ENCODE peak calls at places on chromosome 22, in nine cellular contexts. One of them, this sample, is unnamed. For H3K4me1 and H3K27me3, the result is how much of the 10 kb centered on the place peaks cover.

GRCh38 chr22:17638182-17638431 is 450 bp upstream of the BCL2L13 start:
- DNase-seq in tibial nerve: no peak
- DNase-seq in adrenal gland: no peak
- DNase-seq in IMR-90: no peak
- DNase-seq in left ventricle myocardium inferior: no peak
- DNase-seq in lower lobe of right lung: no peak
- DNase-seq in K562: no peak
- DNase-seq in naive thymus-derived CD4-positive, alpha-beta T cell: no peak
- DNase-seq in hepatocyte: no peak
- DNase-seq in this sample: no peak

GRCh38 chr22:30903876-30904460 is 64.6 kb downstream of the MORC2 start:
- DNase-seq in tibial nerve: no peak
- DNase-seq in adrenal gland: no peak
- DNase-seq in IMR-90: no peak
- DNase-seq in left ventricle myocardium inferior: no peak
- DNase-seq in lower lobe of right lung: no peak
- DNase-seq in K562: no peak
- DNase-seq in naive thymus-derived CD4-positive, alpha-beta T cell: no peak
- DNase-seq in hepatocyte: no peak
- DNase-seq in this sample: no peak

GRCh38 chr22:42768385-42769035 is 47.8 kb upstream of the A4GALT start:
- DNase-seq in tibial nerve: no peak
- DNase-seq in adrenal gland: no peak
- DNase-seq in IMR-90: no peak
- DNase-seq in left ventricle myocardium inferior: no peak
- DNase-seq in lower lobe of right lung: no peak
- DNase-seq in K562: no peak
- DNase-seq in naive thymus-derived CD4-positive, alpha-beta T cell: no peak
- DNase-seq in hepatocyte: peak
- DNase-seq in this sample: peak

GRCh38 chr22:32827061-32827602 is 25.6 kb downstream of the TIMP3 start:
- DNase-seq in tibial nerve: no peak
- DNase-seq in adrenal gland: no peak
- DNase-seq in IMR-90: no peak
- DNase-seq in left ventricle myocardium inferior: no peak
- DNase-seq in lower lobe of right lung: no peak
- DNase-seq in K562: no peak
- DNase-seq in naive thymus-derived CD4-positive, alpha-beta T cell: no peak
- DNase-seq in hepatocyte: no peak
- DNase-seq in this sample: no peak

GRCh38 chr22:23458663-23459541 is 121.2 kb downstream of the IGLL1 start:
- DNase-seq in tibial nerve: no peak
- DNase-seq in adrenal gland: no peak
- DNase-seq in IMR-90: no peak
- DNase-seq in left ventricle myocardium inferior: no peak
- DNase-seq in lower lobe of right lung: no peak
- DNase-seq in K562: no peak
- DNase-seq in naive thymus-derived CD4-positive, alpha-beta T cell: no peak
- DNase-seq in hepatocyte: no peak
- DNase-seq in this sample: no peak

GRCh38 chr22:33065230-33065629 is 7.0 kb upstream of the SYN3 start:
- DNase-seq in tibial nerve: no peak
- DNase-seq in adrenal gland: no peak
- DNase-seq in IMR-90: no peak
- DNase-seq in left ventricle myocardium inferior: no peak
- DNase-seq in lower lobe of right lung: no peak
- DNase-seq in K562: no peak
- DNase-seq in naive thymus-derived CD4-positive, alpha-beta T cell: no peak
- DNase-seq in hepatocyte: no peak
- DNase-seq in this sample: no peak

GRCh38 chr22:22394589-22394988 is 114.0 kb downstream of the ZNF280B start:
- DNase-seq in tibial nerve: no peak
- DNase-seq in adrenal gland: no peak
- DNase-seq in IMR-90: no peak
- DNase-seq in left ventricle myocardium inferior: no peak
- DNase-seq in lower lobe of right lung: no peak
- DNase-seq in K562: no peak
- DNase-seq in naive thymus-derived CD4-positive, alpha-beta T cell: no peak
- DNase-seq in hepatocyte: peak
- DNase-seq in this sample: peak

GRCh38 chr22:20577549-20577975 is 70.2 kb downstream of the MED15 start:
- DNase-seq in tibial nerve: no peak
- DNase-seq in adrenal gland: no peak
- DNase-seq in IMR-90: no peak
- DNase-seq in left ventricle myocardium inferior: peak
- DNase-seq in lower lobe of right lung: peak
- DNase-seq in K562: peak
- DNase-seq in naive thymus-derived CD4-positive, alpha-beta T cell: peak
- DNase-seq in hepatocyte: no peak
- DNase-seq in this sample: no peak

GRCh38 chr22:46649176-46650077 is 29.2 kb downstream of the GRAMD4 start:
- DNase-seq in tibial nerve: no peak
- DNase-seq in adrenal gland: peak
- DNase-seq in IMR-90: peak
- DNase-seq in left ventricle myocardium inferior: peak
- DNase-seq in lower lobe of right lung: no peak
- DNase-seq in K562: peak
- DNase-seq in naive thymus-derived CD4-positive, alpha-beta T cell: no peak
- DNase-seq in hepatocyte: no peak
- DNase-seq in this sample: peak

GRCh38 chr22:46652930-46653331 is 32.7 kb downstream of the GRAMD4 start:
- DNase-seq in tibial nerve: no peak
- DNase-seq in adrenal gland: no peak
- DNase-seq in IMR-90: peak
- DNase-seq in left ventricle myocardium inferior: peak
- DNase-seq in lower lobe of right lung: no peak
- DNase-seq in K562: no peak
- DNase-seq in naive thymus-derived CD4-positive, alpha-beta T cell: no peak
- DNase-seq in hepatocyte: peak
- DNase-seq in this sample: peak

GRCh38 chr22:46651316-46651715 is 31.1 kb downstream of the GRAMD4 start:
- DNase-seq in tibial nerve: no peak
- DNase-seq in adrenal gland: no peak
- DNase-seq in IMR-90: no peak
- DNase-seq in left ventricle myocardium inferior: no peak
- DNase-seq in lower lobe of right lung: no peak
- DNase-seq in K562: no peak
- DNase-seq in naive thymus-derived CD4-positive, alpha-beta T cell: no peak
- DNase-seq in hepatocyte: no peak
- DNase-seq in this sample: no peak

GRCh38 chr22:46652081-46652929 is 32.1 kb downstream of the GRAMD4 start:
- DNase-seq in tibial nerve: no peak
- DNase-seq in adrenal gland: no peak
- DNase-seq in IMR-90: peak
- DNase-seq in left ventricle myocardium inferior: peak
- DNase-seq in lower lobe of right lung: no peak
- DNase-seq in K562: peak
- DNase-seq in naive thymus-derived CD4-positive, alpha-beta T cell: no peak
- DNase-seq in hepatocyte: peak
- DNase-seq in this sample: no peak

DNA sequence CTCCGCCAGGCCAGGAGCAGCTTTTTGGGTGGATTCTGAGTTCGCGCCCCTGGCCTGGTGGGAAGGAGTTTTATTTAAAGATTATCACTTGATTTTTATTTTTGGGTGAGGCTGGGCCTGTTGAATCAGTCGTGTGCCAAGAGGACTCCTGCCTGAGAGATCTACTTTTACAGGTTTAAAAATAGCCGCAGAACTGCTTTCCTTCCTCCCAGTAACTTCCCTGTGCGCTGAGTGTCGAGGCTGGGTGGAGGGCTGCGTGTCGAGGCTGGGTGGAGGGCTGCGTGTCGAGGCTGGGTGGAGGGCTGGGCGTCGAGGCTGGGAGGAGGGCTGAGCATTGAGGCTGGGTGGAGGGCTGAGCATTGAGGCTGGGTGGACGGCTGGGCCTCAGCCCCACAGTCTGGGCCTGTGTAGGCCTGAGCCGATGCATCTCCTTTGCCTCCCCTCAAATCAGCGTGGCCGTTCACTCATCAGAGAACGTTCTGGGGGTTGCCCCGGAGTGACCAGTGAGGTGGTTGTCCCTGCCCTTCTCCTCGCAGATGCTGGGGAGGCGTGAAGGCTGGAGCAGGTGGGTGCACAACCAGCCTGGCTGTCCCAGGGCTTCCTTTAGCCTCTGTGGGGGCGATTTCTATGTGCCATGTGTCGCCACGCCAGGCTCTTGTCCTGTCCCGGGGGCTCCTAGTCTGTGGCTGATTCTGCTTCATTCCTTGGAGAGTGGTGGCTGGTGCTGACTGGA is 30.1 kb downstream of the GRAMD4 start:
- DNase-seq in tibial nerve: no peak
- DNase-seq in adrenal gland: no peak
- DNase-seq in IMR-90: no peak
- DNase-seq in left ventricle myocardium inferior: no peak
- DNase-seq in lower lobe of right lung: no peak
- DNase-seq in K562: no peak
- DNase-seq in naive thymus-derived CD4-positive, alpha-beta T cell: no peak
- DNase-seq in hepatocyte: no peak
- DNase-seq in this sample: no peak
- H3K4me1 ChIP-seq in tibial nerve: under half
- H3K4me1 ChIP-seq in adrenal gland: under half
- H3K4me1 ChIP-seq in IMR-90: under half
- H3K4me1 ChIP-seq in left ventricle myocardium inferior: half or more
- H3K4me1 ChIP-seq in lower lobe of right lung: under half
- H3K4me1 ChIP-seq in K562: under half
- H3K4me1 ChIP-seq in naive thymus-derived CD4-positive, alpha-beta T cell: under half
- H3K4me1 ChIP-seq in hepatocyte: under half
- H3K4me1 ChIP-seq in this sample: under half

GRCh38 chr22:49518436-49518970 is 309.2 kb downstream of the BRD1 start:
- DNase-seq in tibial nerve: no peak
- DNase-seq in adrenal gland: no peak
- DNase-seq in IMR-90: no peak
- DNase-seq in left ventricle myocardium inferior: no peak
- DNase-seq in lower lobe of right lung: no peak
- DNase-seq in K562: no peak
- DNase-seq in naive thymus-derived CD4-positive, alpha-beta T cell: no peak
- DNase-seq in hepatocyte: no peak
- DNase-seq in this sample: no peak
- H3K27me3 ChIP-seq in tibial nerve: under half
- H3K27me3 ChIP-seq in adrenal gland: under half
- H3K27me3 ChIP-seq in IMR-90: under half
- H3K27me3 ChIP-seq in left ventricle myocardium inferior: half or more
- H3K27me3 ChIP-seq in lower lobe of right lung: under half
- H3K27me3 ChIP-seq in K562: under half
- H3K27me3 ChIP-seq in naive thymus-derived CD4-positive, alpha-beta T cell: under half
- H3K27me3 ChIP-seq in hepatocyte: under half
- H3K27me3 ChIP-seq in this sample: under half

GRCh38 chr22:46764140-46764680 is 1.8 kb downstream of the TBC1D22A start:
- DNase-seq in tibial nerve: no peak
- DNase-seq in adrenal gland: no peak
- DNase-seq in IMR-90: peak
- DNase-seq in left ventricle myocardium inferior: no peak
- DNase-seq in lower lobe of right lung: no peak
- DNase-seq in K562: no peak
- DNase-seq in naive thymus-derived CD4-positive, alpha-beta T cell: no peak
- DNase-seq in hepatocyte: no peak
- DNase-seq in this sample: no peak

GRCh38 chr22:46764779-46765485 is 2.5 kb downstream of the TBC1D22A start:
- DNase-seq in tibial nerve: no peak
- DNase-seq in adrenal gland: no peak
- DNase-seq in IMR-90: no peak
- DNase-seq in left ventricle myocardium inferior: no peak
- DNase-seq in lower lobe of right lung: peak
- DNase-seq in K562: no peak
- DNase-seq in naive thymus-derived CD4-positive, alpha-beta T cell: no peak
- DNase-seq in hepatocyte: no peak
- DNase-seq in this sample: no peak

GRCh38 chr22:46769191-46769675 is 6.8 kb downstream of the TBC1D22A start:
- DNase-seq in tibial nerve: no peak
- DNase-seq in adrenal gland: no peak
- DNase-seq in IMR-90: no peak
- DNase-seq in left ventricle myocardium inferior: peak
- DNase-seq in lower lobe of right lung: peak
- DNase-seq in K562: no peak
- DNase-seq in naive thymus-derived CD4-positive, alpha-beta T cell: no peak
- DNase-seq in hepatocyte: no peak
- DNase-seq in this sample: no peak

GRCh38 chr22:46767249-46767985 is 5.0 kb downstream of the TBC1D22A start:
- DNase-seq in tibial nerve: no peak
- DNase-seq in adrenal gland: no peak
- DNase-seq in IMR-90: no peak
- DNase-seq in left ventricle myocardium inferior: no peak
- DNase-seq in lower lobe of right lung: peak
- DNase-seq in K562: no peak
- DNase-seq in naive thymus-derived CD4-positive, alpha-beta T cell: no peak
- DNase-seq in hepatocyte: no peak
- DNase-seq in this sample: no peak

DNA sequence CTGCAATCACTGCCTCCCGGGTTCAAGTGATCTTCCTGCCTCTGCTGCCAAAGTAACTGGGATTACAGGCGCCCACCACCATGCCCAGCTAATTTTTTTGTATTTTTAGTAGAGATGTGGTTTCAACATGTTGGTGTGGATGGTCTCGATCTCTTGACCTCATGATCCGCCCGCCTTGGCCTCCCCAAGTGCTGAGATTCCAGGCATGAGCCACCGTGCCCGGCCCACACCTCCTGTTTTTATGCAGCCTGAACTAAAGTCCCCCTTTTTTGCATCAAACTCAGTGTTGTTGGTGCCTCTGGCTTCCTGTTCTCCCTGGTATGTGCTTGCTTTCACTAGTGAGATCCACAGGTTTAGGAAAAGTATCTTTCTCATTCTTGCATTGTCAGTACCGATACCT is 4.2 kb downstream of the TBC1D22A start:
- DNase-seq in tibial nerve: no peak
- DNase-seq in adrenal gland: no peak
- DNase-seq in IMR-90: no peak
- DNase-seq in left ventricle myocardium inferior: no peak
- DNase-seq in lower lobe of right lung: peak
- DNase-seq in K562: no peak
- DNase-seq in naive thymus-derived CD4-positive, alpha-beta T cell: no peak
- DNase-seq in hepatocyte: no peak
- DNase-seq in this sample: no peak
- H3K4me1 ChIP-seq in tibial nerve: under half
- H3K4me1 ChIP-seq in adrenal gland: under half
- H3K4me1 ChIP-seq in IMR-90: under half
- H3K4me1 ChIP-seq in left ventricle myocardium inferior: half or more
- H3K4me1 ChIP-seq in lower lobe of right lung: half or more
- H3K4me1 ChIP-seq in K562: under half
- H3K4me1 ChIP-seq in naive thymus-derived CD4-positive, alpha-beta T cell: under half
- H3K4me1 ChIP-seq in hepatocyte: under half
- H3K4me1 ChIP-seq in this sample: under half

GRCh38 chr22:46081036-46081830 is 69.1 kb upstream of the PPARA start:
- DNase-seq in tibial nerve: peak
- DNase-seq in adrenal gland: peak
- DNase-seq in IMR-90: no peak
- DNase-seq in left ventricle myocardium inferior: peak
- DNase-seq in lower lobe of right lung: peak
- DNase-seq in K562: no peak
- DNase-seq in naive thymus-derived CD4-positive, alpha-beta T cell: no peak
- DNase-seq in hepatocyte: no peak
- DNase-seq in this sample: no peak

GRCh38 chr22:46079861-46080821 is 70.2 kb upstream of the PPARA start:
- DNase-seq in tibial nerve: peak
- DNase-seq in adrenal gland: peak
- DNase-seq in IMR-90: no peak
- DNase-seq in left ventricle myocardium inferior: peak
- DNase-seq in lower lobe of right lung: peak
- DNase-seq in K562: no peak
- DNase-seq in naive thymus-derived CD4-positive, alpha-beta T cell: no peak
- DNase-seq in hepatocyte: no peak
- DNase-seq in this sample: no peak

GRCh38 chr22:46083383-46084350 is 66.7 kb upstream of the PPARA start:
- DNase-seq in tibial nerve: peak
- DNase-seq in adrenal gland: peak
- DNase-seq in IMR-90: no peak
- DNase-seq in left ventricle myocardium inferior: peak
- DNase-seq in lower lobe of right lung: peak
- DNase-seq in K562: no peak
- DNase-seq in naive thymus-derived CD4-positive, alpha-beta T cell: no peak
- DNase-seq in hepatocyte: no peak
- DNase-seq in this sample: no peak

GRCh38 chr22:46082633-46083032 is 67.7 kb upstream of the PPARA start:
- DNase-seq in tibial nerve: no peak
- DNase-seq in adrenal gland: peak
- DNase-seq in IMR-90: no peak
- DNase-seq in left ventricle myocardium inferior: no peak
- DNase-seq in lower lobe of right lung: no peak
- DNase-seq in K562: no peak
- DNase-seq in naive thymus-derived CD4-positive, alpha-beta T cell: no peak
- DNase-seq in hepatocyte: no peak
- DNase-seq in this sample: no peak

GRCh38 chr22:46081831-46082210 is 68.5 kb upstream of the PPARA start:
- DNase-seq in tibial nerve: peak
- DNase-seq in adrenal gland: peak
- DNase-seq in IMR-90: no peak
- DNase-seq in left ventricle myocardium inferior: peak
- DNase-seq in lower lobe of right lung: peak
- DNase-seq in K562: no peak
- DNase-seq in naive thymus-derived CD4-positive, alpha-beta T cell: no peak
- DNase-seq in hepatocyte: no peak
- DNase-seq in this sample: no peak
- H3K27me3 ChIP-seq in tibial nerve: under half
- H3K27me3 ChIP-seq in adrenal gland: under half
- H3K27me3 ChIP-seq in IMR-90: under half
- H3K27me3 ChIP-seq in left ventricle myocardium inferior: under half
- H3K27me3 ChIP-seq in lower lobe of right lung: under half
- H3K27me3 ChIP-seq in K562: under half
- H3K27me3 ChIP-seq in naive thymus-derived CD4-positive, alpha-beta T cell: under half
- H3K27me3 ChIP-seq in hepatocyte: under half
- H3K27me3 ChIP-seq in this sample: under half